ENCODE peak calls at places on chromosomes 3 and 15, in seven cellular contexts. D, F, T, E, J, P and G are unnamed samples.

GRCh38 chr3:122085666-122086065 is 30.5 kb downstream of the CD86 start:
- DNase-seq in D (peak), T (peak), E (no peak), P (no peak), J (no peak), F (no peak), G (no peak)

GRCh38 chr3:60555704-60556340 is 695.4 kb downstream of the FHIT start:
- DNase-seq in J (peak), P (no peak), D (peak), T (peak), F (no peak), E (no peak), G (no peak)

GRCh38 chr3:173396191-173397041 is 1.1 kb upstream of the NLGN1 start:
- DNase-seq in E (peak), D (no peak), P (no peak), F (no peak), T (peak), J (peak), G (no peak)

GRCh38 chr15:66879511-66879910 is 177.5 kb downstream of the SMAD6 start:
- DNase-seq in T (no peak), J (no peak), P (no peak), E (no peak), D (no peak), F (no peak), G (no peak)

GRCh38 chr3:15768421-15769255 is 29.1 kb downstream of the ANKRD28 start:
- DNase-seq in J (peak), T (peak), D (peak), E (no peak), P (no peak), F (no peak), G (no peak)

GRCh38 chr15:56946150-56946549 is 27.7 kb downstream of the TCF12 start:
- DNase-seq in P (no peak), D (no peak), J (no peak), E (no peak), F (no peak), T (no peak), G (no peak)

GRCh38 chr15:29616512-29616911 is 205.8 kb downstream of the TJP1 start:
- DNase-seq in E (no peak), T (peak), J (peak), P (no peak), F (no peak), D (no peak), G (no peak)

GRCh38 chr3:189260556-189261493 is 89.1 kb downstream of the TPRG1 start:
- DNase-seq in P (no peak), F (no peak), D (no peak), E (no peak), J (no peak), T (no peak), G (no peak)

GRCh38 chr3:108146139-108146538 is 55.3 kb upstream of the CD47 start:
- DNase-seq in P (no peak), F (no peak), E (no peak), T (no peak), J (no peak), D (no peak), G (no peak)

GRCh38 chr15:40829155-40829554 is 647 bp upstream of the PPP1R14D start:
- DNase-seq in T (no peak), F (no peak), P (no peak), E (no peak), D (no peak), J (no peak), G (no peak)

GRCh38 chr15:73752817-73753214 is 335 bp downstream of the INSYN1 start:
- DNase-seq in D (no peak), E (no peak), J (no peak), F (no peak), T (peak), P (no peak), G (no peak)

GRCh38 chr15:92109485-92109884 is 256.0 kb downstream of the SLCO3A1 start:
- DNase-seq in D (no peak), P (no peak), T (no peak), F (no peak), J (no peak), E (no peak), G (no peak)

GRCh38 chr15:75673426-75674247 is 25.9 kb downstream of the SNX33 start:
- DNase-seq in T (peak), F (no peak), P (no peak), E (no peak), D (peak), J (peak), G (peak)

GRCh38 chr3:187610926-187611545 is 59.2 kb downstream of the SST start:
- DNase-seq in D (peak), E (no peak), F (no peak), T (no peak), J (no peak), P (no peak), G (no peak)

GRCh38 chr3:186487819-186488218 is 56.4 kb downstream of the CRYGS start:
- DNase-seq in D (no peak), P (no peak), J (peak), F (no peak), T (no peak), E (no peak), G (no peak)